ENCODE peak calls at places on chromosomes 2 and 18, in nine cellular contexts. Y is T-helper 2 cell, Z is NCI-H146, J is hepatic stellate cell, C is NCI-H1105 treated with DMSO at 0.1 percent for 48 hours, N is A549, L is body of pancreas, Q is T-cell, F is prostate gland. H is an unnamed sample.

GRCh38 chr2:33444961-33445360 is 31.5 kb upstream of the RASGRP3 start:
- DNase-seq in Y (no peak), N (no peak), Q (no peak), J (no peak), L (no peak), C (no peak), F (no peak), Z (no peak), H (no peak)

GRCh38 chr2:8658064-8658862 is 23.6 kb upstream of the ID2 start:
- DNase-seq in J (no peak), Z (no peak), C (no peak), N (no peak), Q (no peak), Y (no peak), F (no peak), L (no peak), H (no peak)

GRCh38 chr18:24770625-24771024 is 310.2 kb downstream of the HRH4 start:
- DNase-seq in F (no peak), Z (no peak), J (no peak), L (no peak), Y (no peak), Q (no peak), C (no peak), N (no peak), H (no peak)

GRCh38 chr2:150134223-150134858 is 353.1 kb downstream of the RND3 start:
- DNase-seq in C (no peak), J (no peak), Z (no peak), Q (no peak), L (no peak), Y (no peak), N (peak; percentile 29), F (no peak), H (no peak)

GRCh38 chr18:28824183-28824574 is 647.2 kb upstream of the CDH2 start:
- DNase-seq in Z (no peak), L (no peak), C (no peak), F (no peak), J (no peak), Q (no peak), Y (no peak), N (no peak), H (no peak)

GRCh38 chr2:9407363-9407811 is 15.9 kb downstream of the ITGB1BP1 start:
- DNase-seq in J (no peak), Q (no peak), L (no peak), N (no peak), Z (no peak), F (no peak), C (no peak), Y (no peak), H (no peak)

GRCh38 chr2:3867451-3867850 is 164.1 kb downstream of the DCDC2C start:
- DNase-seq in Q (no peak), N (no peak), F (no peak), Y (no peak), Z (no peak), J (no peak), L (no peak), C (peak; percentile 50), H (no peak)

GRCh38 chr18:23970161-23971153 is 44.1 kb upstream of the TTC39C start:
- DNase-seq in Y (peak; percentile 72), Q (peak; percentile 66), Z (no peak), L (no peak), N (no peak), F (no peak), J (no peak), C (no peak), H (no peak)

GRCh38 chr2:108925735-108926134 is 63.3 kb downstream of the EDAR start:
- DNase-seq in C (no peak), N (no peak), Y (no peak), L (no peak), F (no peak), Q (no peak), J (no peak), Z (no peak), H (no peak)

GRCh38 chr2:199144036-199144435 is 313.7 kb downstream of the SATB2 start:
- DNase-seq in F (no peak), C (no peak), N (no peak), Z (no peak), Q (no peak), J (no peak), L (no peak), Y (no peak), H (no peak)

GRCh38 chr2:226050822-226051221 is 651.3 kb downstream of the NYAP2 start:
- DNase-seq in C (no peak), N (no peak), Z (no peak), Q (no peak), Y (no peak), L (no peak), F (no peak), J (no peak), H (no peak)

GRCh38 chr2:27849558-27849957 is 40.6 kb downstream of the RBKS start:
- DNase-seq in Y (no peak), C (no peak), Q (no peak), F (no peak), Z (no peak), L (no peak), J (no peak), N (no peak), H (no peak)

GRCh38 chr2:1504311-1504750 is 91.1 kb downstream of the TPO start:
- DNase-seq in N (no peak), C (no peak), F (no peak), Z (no peak), J (no peak), Y (no peak), L (no peak), Q (no peak), H (no peak)

GRCh38 chr2:205060269-205060668 is 515.0 kb downstream of the PARD3B start:
- DNase-seq in L (no peak), F (no peak), J (peak; percentile 37), Y (no peak), Q (no peak), Z (no peak), N (peak; percentile 48), C (no peak), H (no peak)

GRCh38 chr18:1014496-1014895 is 109.8 kb downstream of the ADCYAP1 start:
- DNase-seq in C (no peak), Q (no peak), Z (no peak), N (no peak), J (no peak), L (no peak), Y (no peak), F (no peak), H (no peak)

GRCh38 chr2:22616031-22616430 is 768.9 kb upstream of the KLHL29 start:
- DNase-seq in N (no peak), Z (no peak), Q (no peak), L (no peak), C (no peak), Y (no peak), J (no peak), F (no peak), H (no peak)

H was measured in Right ventricle myocardium inferior.